ENCODE peak calls at places on chromosomes 11 and 22, in four cellular contexts. One of them, this sample, is unnamed.
A peak's percentile ranks its signal among the peaks of the same experiment; 100 is the strongest.

GRCh38 chr11:117437791-117438130 is 110.1 kb downstream of the CEP164 start:
- DNase-seq in AG04450: no peak
- DNase-seq in uterus: no peak
- DNase-seq in tibial artery: no peak
- DNase-seq in this sample: no peak

GRCh38 chr11:76802621-76803020 is 19.5 kb downstream of the TSKU start:
- DNase-seq in uterus: no peak
- DNase-seq in tibial artery: no peak
- DNase-seq in AG04450: no peak
- DNase-seq in this sample: peak; percentile 16

GRCh38 chr11:121443688-121444275 is 8.3 kb upstream of the SORL1 start:
- DNase-seq in uterus: no peak
- DNase-seq in AG04450: no peak
- DNase-seq in tibial artery: no peak
- DNase-seq in this sample: no peak

GRCh38 chr22:31898406-31898805 is 45.9 kb upstream of the YWHAH start:
- DNase-seq in AG04450: no peak
- DNase-seq in uterus: no peak
- DNase-seq in tibial artery: no peak
- DNase-seq in this sample: no peak

GRCh38 chr11:65778901-65779668 is 1.7 kb downstream of the AP5B1 start:
- DNase-seq in AG04450: no peak
- DNase-seq in tibial artery: no peak
- DNase-seq in uterus: no peak
- DNase-seq in this sample: peak; percentile 75

GRCh38 chr22:49502126-49502826 is 325.4 kb downstream of the BRD1 start:
- DNase-seq in AG04450: no peak
- DNase-seq in uterus: no peak
- DNase-seq in tibial artery: no peak
- DNase-seq in this sample: no peak

GRCh38 chr22:31753005-31753633 is 700 bp upstream of the DEPDC5 start:
- DNase-seq in AG04450: no peak
- DNase-seq in tibial artery: peak; percentile 37
- DNase-seq in uterus: peak; percentile 28
- DNase-seq in this sample: peak; percentile 71

GRCh38 chr11:113957016-113957415 is 17.9 kb upstream of the HTR3A start:
- DNase-seq in uterus: no peak
- DNase-seq in AG04450: no peak
- DNase-seq in tibial artery: no peak
- DNase-seq in this sample: no peak

GRCh38 chr11:128620306-128621175 is 33.2 kb upstream of the ETS1 start:
- DNase-seq in tibial artery: no peak
- DNase-seq in uterus: no peak
- DNase-seq in AG04450: no peak
- DNase-seq in this sample: no peak

GRCh38 chr11:66362481-66363147 is 8.9 kb downstream of the SLC29A2 start:
- DNase-seq in uterus: no peak
- DNase-seq in tibial artery: no peak
- DNase-seq in AG04450: no peak
- DNase-seq in this sample: no peak

GRCh38 chr22:50419116-50419515 is 55.7 kb downstream of the SBF1 start:
- DNase-seq in AG04450: no peak
- DNase-seq in tibial artery: no peak
- DNase-seq in uterus: no peak
- DNase-seq in this sample: no peak

GRCh38 chr11:113833151-113833550 is 42.2 kb downstream of the USP28 start:
- DNase-seq in tibial artery: no peak
- DNase-seq in AG04450: no peak
- DNase-seq in uterus: no peak
- DNase-seq in this sample: no peak

GRCh38 chr11:111565111-111565720 is 24.7 kb downstream of the LAYN start:
- DNase-seq in AG04450: no peak
- DNase-seq in uterus: peak; percentile 75
- DNase-seq in tibial artery: peak; percentile 56
- DNase-seq in this sample: no peak

GRCh38 chr22:37225481-37225880 is 13.2 kb upstream of the SSTR3 start:
- DNase-seq in tibial artery: no peak
- DNase-seq in uterus: no peak
- DNase-seq in AG04450: no peak
- DNase-seq in this sample: no peak

GRCh38 chr22:49257551-49257951 is 570.1 kb downstream of the BRD1 start:
- DNase-seq in AG04450: no peak
- DNase-seq in uterus: no peak
- DNase-seq in tibial artery: peak; percentile 10
- DNase-seq in this sample: no peak

GRCh38 chr11:13679768-13680167 is 11.3 kb downstream of the FAR1 start:
- DNase-seq in uterus: no peak
- DNase-seq in tibial artery: no peak
- DNase-seq in AG04450: no peak
- DNase-seq in this sample: no peak

GRCh38 chr22:32354360-32355351 is 3.0 kb upstream of the RFPL3 start:
- DNase-seq in tibial artery: no peak
- DNase-seq in uterus: no peak
- DNase-seq in AG04450: peak; percentile 2
- DNase-seq in this sample: no peak

GRCh38 chr11:68687986-68688385 is 3.6 kb downstream of the GAL start:
- DNase-seq in tibial artery: no peak
- DNase-seq in uterus: no peak
- DNase-seq in AG04450: no peak
- DNase-seq in this sample: peak; percentile 60

GRCh38 chr11:2542406-2542805 is 97.6 kb downstream of the KCNQ1 start:
- DNase-seq in tibial artery: no peak
- DNase-seq in AG04450: no peak
- DNase-seq in uterus: no peak
- DNase-seq in this sample: peak; percentile 37

GRCh38 chr22:47209547-47210023 is 447.1 kb downstream of the TBC1D22A start:
- DNase-seq in tibial artery: no peak
- DNase-seq in AG04450: no peak
- DNase-seq in uterus: no peak
- DNase-seq in this sample: no peak

GRCh38 chr11:118343981-118344521 is at the start of gene CD3G:
- DNase-seq in uterus: no peak
- DNase-seq in AG04450: no peak
- DNase-seq in tibial artery: no peak
- DNase-seq in this sample: no peak

GRCh38 chr11:64758330-64759079 is 1.3 kb downstream of the PYGM start:
- DNase-seq in tibial artery: peak; percentile 16
- DNase-seq in uterus: no peak
- DNase-seq in AG04450: no peak
- DNase-seq in this sample: peak; percentile 60

GRCh38 chr11:57214494-57214893 is 22.6 kb downstream of the APLNR start:
- DNase-seq in AG04450: peak; percentile 68
- DNase-seq in tibial artery: no peak
- DNase-seq in uterus: peak; percentile 46
- DNase-seq in this sample: no peak

GRCh38 chr22:46355996-46356471 is 20.5 kb downstream of the TRMU start:
- DNase-seq in uterus: no peak
- DNase-seq in AG04450: no peak
- DNase-seq in tibial artery: no peak
- DNase-seq in this sample: no peak

GRCh38 chr11:27496461-27496860 is 10.1 kb downstream of the LIN7C start:
- DNase-seq in AG04450: no peak
- DNase-seq in uterus: no peak
- DNase-seq in tibial artery: no peak
- DNase-seq in this sample: no peak

GRCh38 chr22:44342347-44342956 is 29.7 kb upstream of the SHISAL1 start:
- DNase-seq in tibial artery: no peak
- DNase-seq in uterus: no peak
- DNase-seq in AG04450: no peak
- DNase-seq in this sample: no peak

GRCh38 chr11:93392862-93393261 is 62.3 kb downstream of the DEUP1 start:
- DNase-seq in tibial artery: no peak
- DNase-seq in uterus: no peak
- DNase-seq in AG04450: no peak
- DNase-seq in this sample: no peak

GRCh38 chr11:70746351-70746750 is 348.0 kb downstream of the CTTN start:
- DNase-seq in tibial artery: no peak
- DNase-seq in uterus: no peak
- DNase-seq in AG04450: no peak
- DNase-seq in this sample: no peak

GRCh38 chr11:11983427-11983826 is 25.0 kb downstream of the DKK3 start:
- DNase-seq in tibial artery: no peak
- DNase-seq in uterus: no peak
- DNase-seq in AG04450: no peak
- DNase-seq in this sample: no peak

GRCh38 chr11:19216021-19216420 is 14.2 kb upstream of the CSRP3 start:
- DNase-seq in AG04450: no peak
- DNase-seq in tibial artery: no peak
- DNase-seq in uterus: no peak
- DNase-seq in this sample: no peak

GRCh38 chr22:46363611-46364321 is 28.3 kb downstream of the TRMU start:
- DNase-seq in tibial artery: no peak
- DNase-seq in uterus: no peak
- DNase-seq in AG04450: no peak
- DNase-seq in this sample: no peak

GRCh38 chr22:45329536-45329936 is 19.8 kb downstream of the FAM118A start:
- DNase-seq in uterus: no peak
- DNase-seq in tibial artery: no peak
- DNase-seq in AG04450: no peak
- DNase-seq in this sample: peak; percentile 53

GRCh38 chr22:37546436-37547248 is 13.6 kb upstream of the CDC42EP1 start:
- DNase-seq in uterus: no peak
- DNase-seq in AG04450: no peak
- DNase-seq in tibial artery: peak; percentile 67
- DNase-seq in this sample: peak; percentile 84

GRCh38 chr11:66546966-66547661 is 411 bp downstream of the ACTN3 start:
- DNase-seq in AG04450: no peak
- DNase-seq in uterus: no peak
- DNase-seq in tibial artery: no peak
- DNase-seq in this sample: peak; percentile 76

DNA sequence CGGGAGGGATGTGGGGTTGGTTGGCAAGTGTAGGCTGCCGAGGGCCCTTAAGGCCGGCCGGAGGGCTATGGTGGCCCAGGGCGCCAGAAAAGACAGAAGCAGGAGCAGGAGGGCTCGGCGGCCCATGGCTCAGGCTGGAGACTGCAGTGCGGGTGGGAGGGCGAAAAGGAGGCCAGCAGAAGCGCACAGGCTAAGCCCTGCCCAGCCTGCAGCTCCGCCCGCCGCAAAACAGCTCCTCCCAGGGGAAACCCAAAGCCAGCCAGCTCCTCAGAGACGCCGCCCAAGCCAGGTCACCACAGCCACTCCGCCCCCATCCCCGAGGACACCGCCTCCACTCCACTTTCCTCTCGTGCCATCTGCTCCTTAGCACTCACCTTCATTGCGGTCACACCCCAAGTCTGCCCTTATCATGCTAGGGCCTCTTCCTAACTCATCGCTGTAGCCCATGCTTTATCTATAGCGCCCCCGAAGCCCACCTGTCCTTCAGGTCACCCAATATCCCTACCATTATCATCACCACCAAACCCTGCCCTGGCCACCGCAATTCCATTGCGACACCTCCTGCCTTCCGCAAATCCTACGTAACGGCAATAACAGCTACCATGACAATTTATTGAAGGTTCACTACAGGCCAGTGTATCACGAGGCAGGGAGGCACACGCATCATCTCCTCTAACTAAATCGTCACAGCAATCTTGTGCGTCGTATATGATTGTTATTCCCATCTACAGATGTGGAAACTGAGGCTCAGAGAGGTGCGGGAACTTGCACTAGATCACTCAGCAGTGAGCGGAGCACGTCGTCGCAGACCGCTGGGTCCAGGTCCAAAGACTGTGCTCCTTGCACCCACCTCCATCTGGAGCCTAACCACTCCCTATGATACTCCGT is at the start of gene PRCP:
- DNase-seq in uterus: peak; percentile 94
- DNase-seq in AG04450: peak; percentile 61
- DNase-seq in tibial artery: peak; percentile 95
- DNase-seq in this sample: peak; percentile 99
- TF ChIP-seq CTCF in uterus: no peak
- TF ChIP-seq CTCF in AG04450: peak; percentile 1
- TF ChIP-seq CTCF in tibial artery: peak; percentile 11
- TF ChIP-seq CTCF in this sample: no peak

DNA sequence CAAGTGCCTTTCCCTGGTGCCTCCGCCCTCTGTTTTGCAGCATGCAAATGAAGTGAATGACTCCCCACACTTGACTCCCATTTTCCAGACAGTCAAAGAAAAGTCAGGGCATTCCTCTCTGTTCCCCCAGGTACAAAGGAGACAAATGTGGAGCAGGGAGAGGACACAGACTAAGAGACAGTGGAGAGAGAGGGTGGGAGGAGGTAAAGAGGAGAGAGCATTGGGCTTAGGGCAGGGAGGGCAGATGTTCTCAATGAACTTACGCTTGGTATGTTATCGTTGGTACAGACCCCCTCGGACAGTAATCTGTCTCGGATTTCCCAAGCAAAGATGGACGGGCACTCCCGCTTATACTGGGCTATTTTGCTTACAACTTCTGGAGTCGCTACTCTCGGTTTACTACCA is 9.8 kb downstream of the PAX6 start:
- DNase-seq in uterus: no peak
- DNase-seq in AG04450: no peak
- DNase-seq in tibial artery: no peak
- DNase-seq in this sample: no peak
- H3K27me3 ChIP-seq in uterus: peaks cover 92% of the 10 kb centered on the region
- H3K27me3 ChIP-seq in AG04450: peaks cover 89% of the 10 kb centered on the region
- H3K27me3 ChIP-seq in tibial artery: peaks cover 93% of the 10 kb centered on the region
- H3K27me3 ChIP-seq in this sample: peaks cover 98% of the 10 kb centered on the region

DNA sequence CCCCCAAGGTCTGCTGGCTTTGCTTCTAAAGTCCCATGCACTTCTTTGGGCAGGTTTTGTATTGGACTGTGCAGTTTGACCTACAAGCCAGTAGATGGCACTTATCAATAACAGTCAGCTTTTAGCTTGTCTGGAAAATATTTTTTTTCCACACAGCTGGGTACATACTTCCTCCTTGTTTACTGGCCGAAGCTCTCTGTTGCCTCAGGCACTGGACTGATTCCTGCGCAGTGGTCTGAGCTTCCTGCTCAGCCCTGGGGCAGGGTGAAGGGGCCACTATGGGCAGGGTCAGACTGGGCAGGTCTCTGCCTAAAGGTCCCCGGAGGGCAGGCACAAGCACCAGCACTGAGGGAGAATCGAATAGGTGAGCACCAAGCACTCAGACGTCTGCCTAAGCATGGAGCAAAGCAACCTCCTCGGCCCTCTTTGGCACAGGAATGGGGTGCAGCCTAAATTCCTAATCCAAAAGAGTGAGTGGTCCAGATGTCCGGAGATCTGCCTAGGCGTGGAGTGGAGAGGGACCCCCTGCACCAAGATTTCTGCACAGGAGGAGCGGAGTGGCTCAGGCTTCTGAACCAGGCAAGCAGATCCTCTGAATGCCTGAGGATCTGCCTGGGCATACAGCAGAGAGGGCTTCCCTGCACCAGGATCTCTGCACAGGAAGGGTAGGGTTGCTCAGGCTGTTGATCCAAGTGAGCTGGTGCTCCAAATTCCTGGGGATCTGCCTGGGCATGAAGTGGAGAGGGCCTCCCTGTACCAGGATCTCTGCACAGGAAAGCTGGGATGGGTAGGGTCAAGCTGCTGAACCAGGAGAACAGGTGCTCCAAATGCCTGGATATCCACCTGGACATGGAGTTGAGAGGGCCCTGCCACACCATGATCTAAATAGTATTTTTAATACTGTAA is 105.9 kb upstream of the C11orf58 start:
- DNase-seq in uterus: no peak
- DNase-seq in AG04450: no peak
- DNase-seq in tibial artery: no peak
- DNase-seq in this sample: no peak
- TF ChIP-seq CTCF in uterus: no peak
- TF ChIP-seq CTCF in AG04450: peak; percentile 53
- TF ChIP-seq CTCF in tibial artery: no peak
- TF ChIP-seq CTCF in this sample: no peak

GRCh38 chr11:120217941-120218694 is 7.3 kb downstream of the OAF start:
- DNase-seq in uterus: no peak
- DNase-seq in AG04450: no peak
- DNase-seq in tibial artery: no peak
- DNase-seq in this sample: no peak
- H3K27me3 ChIP-seq in uterus: no peaks in the 10 kb centered on the region
- H3K27me3 ChIP-seq in AG04450: no peaks in the 10 kb centered on the region
- H3K27me3 ChIP-seq in tibial artery: no peaks in the 10 kb centered on the region
- H3K27me3 ChIP-seq in this sample: no peaks in the 10 kb centered on the region

This sample was measured in left lung.